ENCODE peak calls at places on chromosomes 13 and 19, in eight cellular contexts. One of them, this sample, is unnamed.

GRCh38 chr19:2054763-2055162 is 3.7 kb upstream of the MKNK2 start:
- DNase-seq in GM04503: no peak
- DNase-seq in chondrocyte: peak
- DNase-seq in activated T-cell treated with anti-CD3 and anti-CD28 coated beads, Interleukin-2, amount 50 U/mL, for 24 hours: no peak
- DNase-seq in activated naive CD8-positive, alpha-beta T cell treated with anti-CD3 and anti-CD28 coated beads for 36 hours: no peak
- DNase-seq in GDM1: no peak
- DNase-seq in activated B cell treated with CpG ODN at 0.5 μM for 24 hours: no peak
- DNase-seq in HCEC 1CT: no peak
- DNase-seq in this sample: no peak

GRCh38 chr13:80047406-80047805 is 293.5 kb downstream of the SPRY2 start:
- DNase-seq in GM04503: no peak
- DNase-seq in chondrocyte: no peak
- DNase-seq in activated T-cell treated with anti-CD3 and anti-CD28 coated beads, Interleukin-2, amount 50 U/mL, for 24 hours: no peak
- DNase-seq in activated naive CD8-positive, alpha-beta T cell treated with anti-CD3 and anti-CD28 coated beads for 36 hours: no peak
- DNase-seq in GDM1: no peak
- DNase-seq in activated B cell treated with CpG ODN at 0.5 μM for 24 hours: no peak
- DNase-seq in HCEC 1CT: no peak
- DNase-seq in this sample: peak

GRCh38 chr13:40550130-40550529 is 116.3 kb downstream of the FOXO1 start:
- DNase-seq in GM04503: no peak
- DNase-seq in chondrocyte: no peak
- DNase-seq in activated T-cell treated with anti-CD3 and anti-CD28 coated beads, Interleukin-2, amount 50 U/mL, for 24 hours: no peak
- DNase-seq in activated naive CD8-positive, alpha-beta T cell treated with anti-CD3 and anti-CD28 coated beads for 36 hours: no peak
- DNase-seq in GDM1: no peak
- DNase-seq in activated B cell treated with CpG ODN at 0.5 μM for 24 hours: no peak
- DNase-seq in HCEC 1CT: no peak
- DNase-seq in this sample: peak

GRCh38 chr13:66425741-66426140 is 804.4 kb downstream of the PCDH9 start:
- DNase-seq in GM04503: no peak
- DNase-seq in chondrocyte: no peak
- DNase-seq in activated T-cell treated with anti-CD3 and anti-CD28 coated beads, Interleukin-2, amount 50 U/mL, for 24 hours: no peak
- DNase-seq in activated naive CD8-positive, alpha-beta T cell treated with anti-CD3 and anti-CD28 coated beads for 36 hours: no peak
- DNase-seq in GDM1: no peak
- DNase-seq in activated B cell treated with CpG ODN at 0.5 μM for 24 hours: no peak
- DNase-seq in HCEC 1CT: peak
- DNase-seq in this sample: no peak

GRCh38 chr13:98775844-98776598 is 23.5 kb upstream of the SLC15A1 start:
- DNase-seq in GM04503: peak
- DNase-seq in chondrocyte: no peak
- DNase-seq in activated T-cell treated with anti-CD3 and anti-CD28 coated beads, Interleukin-2, amount 50 U/mL, for 24 hours: no peak
- DNase-seq in activated naive CD8-positive, alpha-beta T cell treated with anti-CD3 and anti-CD28 coated beads for 36 hours: no peak
- DNase-seq in GDM1: no peak
- DNase-seq in activated B cell treated with CpG ODN at 0.5 μM for 24 hours: no peak
- DNase-seq in HCEC 1CT: peak
- DNase-seq in this sample: peak

GRCh38 chr19:42697884-42698283 is 42.4 kb downstream of the PSG3 start:
- DNase-seq in GM04503: no peak
- DNase-seq in chondrocyte: no peak
- DNase-seq in activated T-cell treated with anti-CD3 and anti-CD28 coated beads, Interleukin-2, amount 50 U/mL, for 24 hours: no peak
- DNase-seq in activated naive CD8-positive, alpha-beta T cell treated with anti-CD3 and anti-CD28 coated beads for 36 hours: no peak
- DNase-seq in GDM1: no peak
- DNase-seq in activated B cell treated with CpG ODN at 0.5 μM for 24 hours: no peak
- DNase-seq in HCEC 1CT: no peak
- DNase-seq in this sample: no peak

GRCh38 chr19:1259873-1260748 is 9.0 kb upstream of the CIRBP start:
- DNase-seq in GM04503: no peak
- DNase-seq in chondrocyte: no peak
- DNase-seq in activated T-cell treated with anti-CD3 and anti-CD28 coated beads, Interleukin-2, amount 50 U/mL, for 24 hours: no peak
- DNase-seq in activated naive CD8-positive, alpha-beta T cell treated with anti-CD3 and anti-CD28 coated beads for 36 hours: peak
- DNase-seq in GDM1: no peak
- DNase-seq in activated B cell treated with CpG ODN at 0.5 μM for 24 hours: peak
- DNase-seq in HCEC 1CT: no peak
- DNase-seq in this sample: no peak

GRCh38 chr19:6020166-6020967 is 42.4 kb upstream of the RANBP3 start:
- DNase-seq in GM04503: no peak
- DNase-seq in chondrocyte: peak
- DNase-seq in activated T-cell treated with anti-CD3 and anti-CD28 coated beads, Interleukin-2, amount 50 U/mL, for 24 hours: no peak
- DNase-seq in activated naive CD8-positive, alpha-beta T cell treated with anti-CD3 and anti-CD28 coated beads for 36 hours: no peak
- DNase-seq in GDM1: no peak
- DNase-seq in activated B cell treated with CpG ODN at 0.5 μM for 24 hours: no peak
- DNase-seq in HCEC 1CT: no peak
- DNase-seq in this sample: no peak

GRCh38 chr13:80037505-80037888 is 303.4 kb downstream of the SPRY2 start:
- DNase-seq in GM04503: peak
- DNase-seq in chondrocyte: no peak
- DNase-seq in activated T-cell treated with anti-CD3 and anti-CD28 coated beads, Interleukin-2, amount 50 U/mL, for 24 hours: no peak
- DNase-seq in activated naive CD8-positive, alpha-beta T cell treated with anti-CD3 and anti-CD28 coated beads for 36 hours: no peak
- DNase-seq in GDM1: no peak
- DNase-seq in activated B cell treated with CpG ODN at 0.5 μM for 24 hours: no peak
- DNase-seq in HCEC 1CT: peak
- DNase-seq in this sample: peak

GRCh38 chr13:23588576-23589141 is 18.4 kb downstream of the TNFRSF19 start:
- DNase-seq in GM04503: no peak
- DNase-seq in chondrocyte: no peak
- DNase-seq in activated T-cell treated with anti-CD3 and anti-CD28 coated beads, Interleukin-2, amount 50 U/mL, for 24 hours: no peak
- DNase-seq in activated naive CD8-positive, alpha-beta T cell treated with anti-CD3 and anti-CD28 coated beads for 36 hours: no peak
- DNase-seq in GDM1: no peak
- DNase-seq in activated B cell treated with CpG ODN at 0.5 μM for 24 hours: no peak
- DNase-seq in HCEC 1CT: no peak
- DNase-seq in this sample: no peak